ENCODE peak calls at places on chromosomes 16 and 17, in four cellular contexts. B is epithelial cell of esophagus; F is naive thymus-derived CD4-positive, alpha-beta T cell; P is endothelial cell of umbilical vein. G is an unnamed sample.
A peak's percentile ranks its signal among the peaks of the same experiment; 100 is the strongest.

GRCh38 chr17:57422574-57423164 is 166.3 kb downstream of the MSI2 start:
- DNase-seq in B (peak; percentile 78), F (no peak), P (no peak), G (no peak)

GRCh38 chr16:12147681-12148479 is 171.3 kb downstream of the SNX29 start:
- DNase-seq in P (no peak), F (peak; percentile 64), B (no peak), G (peak; percentile 19)

GRCh38 chr17:81939881-81940385 is 2.8 kb upstream of the PYCR1 start:
- DNase-seq in B (no peak), P (no peak), F (no peak), G (no peak)

GRCh38 chr16:27818231-27818630 is 245.3 kb downstream of the GSG1L start:
- DNase-seq in B (no peak), P (no peak), F (no peak), G (no peak)

GRCh38 chr16:51523400-51523799 is 372.3 kb upstream of the SALL1 start:
- DNase-seq in B (no peak), F (no peak), P (no peak), G (no peak)

GRCh38 chr17:62895650-62896301 is 70.3 kb upstream of the TANC2 start:
- DNase-seq in B (peak; percentile 85), F (no peak), P (no peak), G (no peak)

GRCh38 chr16:7016986-7017385 is 315.7 kb upstream of the RBFOX1 start:
- DNase-seq in F (no peak), B (no peak), P (no peak), G (no peak)

GRCh38 chr16:67336646-67337045 is 10.0 kb downstream of the LRRC36 start:
- DNase-seq in P (no peak), F (no peak), B (peak; percentile 53), G (no peak)

GRCh38 chr16:89319883-89320716 is 102.6 kb downstream of the ZNF778 start:
- DNase-seq in P (peak; percentile 84), B (peak; percentile 89), F (no peak), G (no peak)

GRCh38 chr16:11235703-11235991 is 20.4 kb downstream of the SOCS1 start:
- DNase-seq in P (no peak), B (no peak), F (no peak), G (no peak)

GRCh38 chr16:64242510-64242909 is 879.4 kb downstream of the CDH11 start:
- DNase-seq in F (no peak), P (no peak), B (no peak), G (no peak)

GRCh38 chr17:65156185-65156834 is 19.1 kb downstream of the RGS9 start:
- DNase-seq in F (no peak), B (no peak), P (no peak), G (no peak)

DNA sequence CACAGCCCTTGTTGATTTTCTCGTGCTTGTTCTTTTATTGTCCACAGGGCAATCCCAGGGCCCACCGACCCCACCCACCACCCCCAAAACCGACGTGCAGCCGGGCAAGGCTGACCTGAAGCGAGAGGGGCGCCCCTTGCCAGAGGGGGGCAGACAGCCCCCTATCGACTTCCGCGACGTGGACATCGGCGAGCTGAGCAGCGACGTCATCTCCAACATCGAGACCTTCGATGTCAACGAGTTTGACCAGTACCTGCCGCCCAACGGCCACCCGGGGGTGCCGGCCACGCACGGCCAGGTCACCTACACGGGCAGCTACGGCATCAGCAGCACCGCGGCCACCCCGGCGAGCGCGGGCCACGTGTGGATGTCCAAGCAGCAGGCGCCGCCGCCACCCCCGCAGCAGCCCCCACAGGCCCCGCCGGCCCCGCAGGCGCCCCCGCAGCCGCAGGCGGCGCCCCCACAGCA is 2.7 kb downstream of the SOX9 start:
- DNase-seq in P (no peak), B (no peak), F (no peak), G (no peak)
- H3K4me3 ChIP-seq in P (no peak overlapping the region), B (no peak overlapping the region), F (no peak overlapping the region), G (no peak overlapping the region)

GRCh38 chr17:61150686-61151299 is 248.8 kb upstream of the TBX2 start:
- DNase-seq in B (no peak), F (no peak), P (no peak), G (no peak)
- H3K4me3 ChIP-seq in B (no peak overlapping the region), F (no peak overlapping the region), P (no peak overlapping the region), G (no peak overlapping the region)

GRCh38 chr17:50864747-50865059 is 1.5 kb downstream of the TOB1 start:
- DNase-seq in F (no peak), P (no peak), B (no peak), G (no peak)

GRCh38 chr17:50863931-50864330 is 2.2 kb downstream of the TOB1 start:
- DNase-seq in B (no peak), F (no peak), P (no peak), G (no peak)

GRCh38 chr17:50863221-50863843 is 2.8 kb downstream of the TOB1 start:
- DNase-seq in F (no peak), P (peak; percentile 28), B (peak; percentile 43), G (no peak)

GRCh38 chr17:50861334-50861676 is 4.8 kb downstream of the TOB1 start:
- DNase-seq in P (no peak), F (no peak), B (no peak), G (no peak)

DNA sequence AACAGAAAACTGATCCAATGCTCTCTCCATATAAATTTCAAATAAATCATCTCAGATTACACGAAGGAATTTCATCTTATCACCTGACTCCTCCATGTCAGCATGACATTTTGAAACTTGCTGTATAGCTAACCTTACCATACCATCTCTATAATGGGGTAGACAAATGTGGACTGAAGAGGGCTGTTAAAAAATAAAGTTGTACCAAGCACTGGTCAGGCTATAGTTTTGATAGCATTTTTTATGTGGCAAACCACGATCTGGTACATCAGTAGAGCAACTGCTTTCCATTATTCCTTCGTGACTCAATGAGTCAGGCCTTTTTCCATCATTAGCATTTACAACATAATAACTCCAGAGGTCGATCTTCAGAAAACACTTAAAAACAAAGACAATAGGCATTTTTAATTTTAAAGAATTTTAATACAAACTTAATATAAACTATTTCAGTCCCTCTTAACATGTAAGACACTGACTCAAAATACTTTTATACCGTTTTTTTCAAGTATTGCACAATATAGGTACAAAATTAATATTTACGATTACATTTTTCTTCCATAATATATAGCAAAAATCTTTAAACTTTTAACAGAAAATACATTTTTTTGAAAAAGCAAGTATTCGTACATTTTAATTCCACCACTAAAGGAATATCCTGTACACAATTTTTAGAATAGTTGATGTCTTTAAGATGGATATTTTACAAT is 4.2 kb downstream of the TOB1 start:
- DNase-seq in B (no peak), F (no peak), P (no peak), G (no peak)
- H3K4me3 ChIP-seq in B (no peak overlapping the region), F (no peak overlapping the region), P (no peak overlapping the region), G (no peak overlapping the region)

DNA sequence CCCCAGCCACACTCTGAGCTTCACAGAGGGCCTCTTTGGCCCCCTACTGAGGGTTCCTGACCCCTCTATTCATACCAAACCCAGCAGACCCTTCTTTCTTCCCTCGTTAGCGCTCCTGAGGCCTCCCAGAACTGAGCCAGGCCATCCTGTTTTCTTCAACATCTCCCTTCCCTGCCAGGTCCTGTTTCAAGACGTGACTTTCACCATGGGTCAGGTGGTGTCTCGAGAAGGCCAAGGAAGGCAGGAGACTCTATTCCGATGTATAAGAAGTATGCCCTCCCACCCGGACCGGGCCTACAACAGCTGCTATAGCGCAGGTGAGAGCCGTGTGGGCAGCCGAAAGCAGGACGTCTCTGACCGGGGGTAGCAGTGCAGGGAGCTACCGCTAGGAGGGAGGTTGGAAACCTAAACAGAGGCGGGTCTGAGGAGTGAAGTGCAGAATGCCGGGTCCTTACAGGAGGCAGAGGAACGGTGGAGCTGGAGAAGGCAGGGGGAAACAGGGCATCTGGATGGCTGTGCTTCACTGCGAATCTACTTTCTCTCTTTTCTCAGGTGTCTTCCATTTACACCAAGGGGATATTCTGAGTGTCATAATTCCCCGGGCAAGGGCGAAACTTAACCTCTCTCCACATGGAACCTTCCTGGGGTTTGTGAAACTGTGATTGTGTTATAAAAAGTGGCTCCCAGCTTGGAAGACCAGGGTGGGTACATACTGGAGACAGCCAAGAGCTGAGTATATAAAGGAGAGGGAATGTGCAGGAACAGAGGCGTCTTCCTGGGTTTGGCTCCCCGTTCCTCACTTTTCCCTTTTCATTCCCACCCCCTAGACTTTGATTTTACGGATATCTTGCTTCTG is 1.3 kb upstream of the SENP3 start:
- DNase-seq in P (peak; percentile 56), B (peak; percentile 80), F (peak; percentile 45), G (peak; percentile 66)
- H3K4me3 ChIP-seq in P (no peak overlapping the region), B (peak overlapping the region; percentile 79), F (peak overlapping the region; percentile 96), G (peak overlapping the region; percentile 70)

DNA sequence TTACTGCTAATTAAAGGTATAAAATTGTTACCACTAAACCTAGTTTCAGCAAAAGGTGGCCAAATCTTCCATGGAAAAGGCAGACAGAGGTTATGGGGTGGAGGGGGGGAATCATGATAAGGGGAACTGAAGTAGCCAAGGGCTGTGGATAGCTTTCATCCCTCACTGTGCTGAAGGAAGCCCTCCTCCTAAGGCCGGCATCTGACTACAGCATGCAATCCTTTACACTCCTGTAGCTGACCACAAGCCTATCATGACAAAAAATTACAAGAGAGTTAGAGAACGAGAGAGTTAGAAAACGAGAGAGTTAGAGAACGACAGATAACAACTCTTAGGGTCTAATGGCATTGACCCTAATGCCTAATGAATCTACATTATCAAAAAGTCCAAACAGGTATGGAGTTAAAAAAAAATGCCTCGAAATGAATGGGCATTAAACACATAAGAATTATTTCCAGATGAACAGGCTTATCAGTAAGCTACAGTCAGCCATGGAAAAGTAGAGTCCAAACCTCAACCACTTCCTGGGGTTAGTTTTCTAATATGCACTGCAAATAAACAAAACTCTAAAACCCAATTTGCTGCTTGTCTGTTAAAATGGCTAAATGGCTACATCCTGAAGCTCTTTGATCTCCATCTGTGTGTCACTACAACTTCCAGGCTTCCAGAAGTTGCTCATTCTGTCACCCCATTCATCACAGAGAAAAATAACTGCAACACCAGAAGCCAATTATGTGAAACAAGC is 29.7 kb downstream of the DUSP14 start:
- DNase-seq in B (no peak), F (no peak), P (no peak), G (peak; percentile 22)
- H3K4me3 ChIP-seq in B (no peak overlapping the region), F (no peak overlapping the region), P (no peak overlapping the region), G (no peak overlapping the region)

GRCh38 chr16:31135535-31136286 is at the start of gene PRSS8:
- DNase-seq in F (no peak), P (no peak), B (peak; percentile 90), G (no peak)

GRCh38 chr16:31141489-31142108 is 6.1 kb upstream of the PRSS8 start:
- DNase-seq in B (peak; percentile 72), P (no peak), F (no peak), G (no peak)

GRCh38 chr16:31142109-31143035 is 6.8 kb upstream of the PRSS8 start:
- DNase-seq in F (peak; percentile 97), P (peak; percentile 99), B (peak; percentile 99), G (peak; percentile 96)

GRCh38 chr16:31136287-31136662 is 748 bp upstream of the PRSS8 start:
- DNase-seq in P (no peak), B (no peak), F (no peak), G (no peak)

GRCh38 chr16:31138621-31139578 is 3.4 kb upstream of the PRSS8 start:
- DNase-seq in F (no peak), P (peak; percentile 76), B (peak; percentile 87), G (no peak)
- H3K4me3 ChIP-seq in F (no peak overlapping the region), P (no peak overlapping the region), B (no peak overlapping the region), G (no peak overlapping the region)

GRCh38 chr16:75580-76501 is 2.2 kb upstream of the MPG start:
- DNase-seq in B (peak; percentile 41), P (peak; percentile 41), F (no peak), G (peak; percentile 69)
- H3K4me3 ChIP-seq in B (no peak overlapping the region), P (no peak overlapping the region), F (no peak overlapping the region), G (no peak overlapping the region)